ENCODE peak calls at places on chromosomes 4 and X, in four cellular contexts. R is PC-3, Q is OCI-LY7, Y is neural progenitor cell. N is an unnamed sample.

GRCh38 chr4:25141592-25141991 is 18.7 kb downstream of the SEPSECS start:
- DNase-seq in R (no peak), Q (no peak), Y (no peak), N (no peak)

GRCh38 chr4:84258905-84259830 is 239.9 kb downstream of the NKX6-1 start:
- DNase-seq in R (peak; percentile 32), Q (peak; percentile 29), Y (peak; percentile 40), N (peak; percentile 80)

GRCh38 chr4:84578540-84579409 is 4.2 kb upstream of the CDS1 start:
- DNase-seq in R (peak; percentile 58), Q (peak; percentile 7), Y (peak; percentile 50), N (peak; percentile 79)

GRCh38 chr4:151808120-151808529 is 47.3 kb upstream of the GATB start:
- DNase-seq in R (peak; percentile 67), Q (no peak), Y (no peak), N (no peak)

GRCh38 chr4:70749313-70749712 is 27.5 kb downstream of the RUFY3 start:
- DNase-seq in R (peak; percentile 41), Q (no peak), Y (no peak), N (no peak)

GRCh38 chrX:107675823-107676555 is 47.7 kb downstream of the PRPS1 start:
- DNase-seq in R (no peak), Q (peak; percentile 43), Y (no peak), N (no peak)

GRCh38 chr4:166165829-166166420 is 292.9 kb downstream of the TLL1 start:
- DNase-seq in R (peak; percentile 82), Q (peak; percentile 68), Y (peak; percentile 79), N (peak; percentile 81)

GRCh38 chrX:19709812-19710518 is 177.4 kb downstream of the SH3KBP1 start:
- DNase-seq in R (peak; percentile 87), Q (no peak), Y (no peak), N (no peak)

GRCh38 chrX:10591363-10592036 is 28.9 kb downstream of the MID1 start:
- DNase-seq in R (no peak), Q (no peak), Y (peak; percentile 92), N (no peak)

GRCh38 chr4:112287258-112287873 is 1.7 kb upstream of the TIFA start:
- DNase-seq in R (no peak), Q (peak; percentile 95), Y (no peak), N (no peak)

GRCh38 chrX:133674726-133675470 is 259.6 kb upstream of the GPC4 start:
- DNase-seq in R (peak; percentile 89), Q (no peak), Y (no peak), N (peak; percentile 33)

GRCh38 chr4:180565856-180566431 is 1677.3 kb upstream of the TENM3 start:
- DNase-seq in R (no peak), Q (no peak), Y (no peak), N (no peak)

GRCh38 chrX:48896611-48897011 is 957 bp downstream of the TIMM17B start:
- DNase-seq in R (no peak), Q (peak; percentile 46), Y (peak; percentile 13), N (peak; percentile 30)

GRCh38 chr4:66555301-66555700 is 885.0 kb upstream of the EPHA5 start:
- DNase-seq in R (peak; percentile 65), Q (no peak), Y (no peak), N (no peak)

GRCh38 chr4:52870225-52870624 is 8.1 kb downstream of the RASL11B start:
- DNase-seq in R (no peak), Q (no peak), Y (no peak), N (no peak)

GRCh38 chr4:66123195-66123594 is 452.9 kb upstream of the EPHA5 start:
- DNase-seq in R (peak; percentile 33), Q (no peak), Y (no peak), N (no peak)

GRCh38 chrX:120357186-120357585 is 4.7 kb upstream of the ATP1B4 start:
- DNase-seq in R (no peak), Q (no peak), Y (no peak), N (no peak)

GRCh38 chr4:186698028-186698427 is 25.6 kb downstream of the FAT1 start:
- DNase-seq in R (no peak), Q (no peak), Y (no peak), N (no peak)

GRCh38 chr4:136651278-136651667 is 881.0 kb downstream of the PCDH18 start:
- DNase-seq in R (peak; percentile 46), Q (no peak), Y (no peak), N (no peak)

GRCh38 chr4:16532240-16532990 is 306.1 kb upstream of the TAPT1 start:
- DNase-seq in R (peak; percentile 47), Q (no peak), Y (no peak), N (no peak)

GRCh38 chr4:118869808-118870342 is 18.8 kb upstream of the SYNPO2 start:
- DNase-seq in R (no peak), Q (no peak), Y (no peak), N (peak; percentile 17)

GRCh38 chr4:33189169-33189568 is 2469.0 kb downstream of the PCDH7 start:
- DNase-seq in R (no peak), Q (no peak), Y (no peak), N (no peak)

GRCh38 chr4:100067255-100067654 is 117.2 kb upstream of the H2AZ1 start:
- DNase-seq in R (no peak), Q (no peak), Y (no peak), N (no peak)

GRCh38 chrX:135505356-135505755 is 15.1 kb upstream of the INTS6L start:
- DNase-seq in R (no peak), Q (no peak), Y (no peak), N (no peak)

GRCh38 chr4:26330186-26330787 is 9.5 kb downstream of the RBPJ start:
- DNase-seq in R (peak; percentile 75), Q (peak; percentile 77), Y (peak; percentile 66), N (peak; percentile 83)

GRCh38 chrX:10797493-10797892 is 177.1 kb upstream of the MID1 start:
- DNase-seq in R (peak; percentile 44), Q (no peak), Y (no peak), N (no peak)

GRCh38 chrX:122269243-122269781 is 914.8 kb upstream of the GRIA3 start:
- DNase-seq in R (no peak), Q (no peak), Y (no peak), N (no peak)

GRCh38 chr4:151687021-151687640 is 73.7 kb downstream of the GATB start:
- DNase-seq in R (no peak), Q (no peak), Y (no peak), N (peak; percentile 21)

GRCh38 chr4:159429693-159430035 is 326.8 kb downstream of the RAPGEF2 start:
- DNase-seq in R (no peak), Q (no peak), Y (no peak), N (no peak)

GRCh38 chr4:81606796-81607550 is 135.3 kb upstream of the RASGEF1B start:
- DNase-seq in R (peak; percentile 58), Q (peak; percentile 66), Y (no peak), N (no peak)

GRCh38 chrX:124860736-124861135 is 458.9 kb upstream of the TEX13C start:
- DNase-seq in R (no peak), Q (no peak), Y (no peak), N (no peak)

GRCh38 chrX:23787745-23788118 is 4.8 kb downstream of the SAT1 start:
- DNase-seq in R (no peak), Q (no peak), Y (no peak), N (no peak)

GRCh38 chr4:127686656-127687055 is 43.5 kb upstream of the SLC25A31 start:
- DNase-seq in R (peak; percentile 86), Q (no peak), Y (no peak), N (no peak)
- TF ChIP-seq CTCF in R (no peak), Q (no peak), Y (no peak), N (no peak)

DNA sequence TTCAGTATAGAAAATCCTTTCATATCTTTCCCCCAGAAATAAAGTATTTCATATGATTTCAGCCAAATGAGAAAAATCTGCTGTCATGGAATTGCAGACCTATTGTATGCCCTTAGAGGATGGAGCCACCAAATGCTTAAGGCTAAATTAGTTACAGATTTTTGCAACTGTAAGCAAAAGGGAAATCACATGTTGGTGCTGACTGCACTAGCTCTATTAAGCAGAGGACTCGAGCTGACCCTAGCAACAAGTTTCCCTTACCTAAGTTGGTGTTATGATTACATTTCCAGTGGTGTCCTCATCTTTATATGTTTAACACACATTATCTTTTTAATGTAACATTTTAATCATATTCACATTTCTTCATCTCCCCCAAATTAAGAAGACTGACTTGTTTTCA is 58.3 kb upstream of the DOCK11 start:
- DNase-seq in R (no peak), Q (no peak), Y (no peak), N (no peak)
- TF ChIP-seq EZH2phosphoT487 in R (no peak), Q (no peak), Y (no peak), N (no peak)

GRCh38 chr4:14143892-14144291 is 516.4 kb upstream of the BOD1L1 start:
- DNase-seq in R (peak; percentile 41), Q (peak; percentile 3), Y (no peak), N (peak; percentile 41)
- TF ChIP-seq CTCF in R (peak; percentile 40), Q (peak; percentile 47), Y (peak; percentile 19), N (peak; percentile 46)

GRCh38 chrX:150143721-150144440 is 205.6 kb upstream of the EOLA2 start:
- DNase-seq in R (no peak), Q (no peak), Y (no peak), N (no peak)
- TF ChIP-seq EZH2phosphoT487 in R (no peak), Q (no peak), Y (no peak), N (no peak)

GRCh38 chrX:37646254-37646653 is 39.3 kb upstream of the XK start:
- DNase-seq in R (no peak), Q (no peak), Y (no peak), N (no peak)
- TF ChIP-seq CTCF in R (peak; percentile 37), Q (peak; percentile 47), Y (peak; percentile 30), N (no peak)

GRCh38 chrX:69541959-69542358 is 37.8 kb downstream of the NALF2 start:
- DNase-seq in R (no peak), Q (no peak), Y (no peak), N (no peak)

GRCh38 chrX:69546417-69546816 is 42.3 kb downstream of the NALF2 start:
- DNase-seq in R (no peak), Q (no peak), Y (no peak), N (no peak)

GRCh38 chrX:69546978-69547377 is 42.9 kb downstream of the NALF2 start:
- DNase-seq in R (no peak), Q (no peak), Y (no peak), N (no peak)

GRCh38 chrX:69539437-69539836 is 35.3 kb downstream of the NALF2 start:
- DNase-seq in R (no peak), Q (peak; percentile 77), Y (no peak), N (no peak)

DNA sequence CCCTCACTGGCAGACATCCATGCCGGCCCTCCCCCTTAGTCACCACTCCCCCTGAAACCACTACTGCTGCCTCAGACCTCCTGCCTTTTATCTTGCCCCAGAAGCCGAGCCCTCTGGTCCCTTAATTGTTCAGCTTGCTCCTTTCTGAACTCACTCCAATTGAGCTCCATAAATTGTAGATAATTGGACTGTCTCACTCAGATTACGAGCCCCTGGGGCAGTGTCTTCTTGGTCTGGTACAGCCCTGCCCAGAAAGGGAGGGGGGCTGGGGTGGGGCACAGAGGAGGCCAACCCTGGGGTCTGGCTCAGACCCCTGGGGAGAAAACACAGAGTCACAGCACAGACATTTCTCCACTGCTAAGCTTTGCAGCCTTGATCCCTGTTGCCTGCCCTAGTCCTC is 39.4 kb downstream of the NALF2 start:
- DNase-seq in R (no peak), Q (no peak), Y (no peak), N (no peak)
- TF ChIP-seq EZH2phosphoT487 in R (no peak), Q (no peak), Y (no peak), N (no peak)

N was measured in GM23338.